ENCODE peak calls at places on chromosomes 2 and 18, in nine cellular contexts. F is dermis blood vessel endothelial cell; A is HCT116; E is NCI-H2171 treated with DMSO at 0.1 percent for 48 hours; D is anterior cingulate cortex; G is adrenal gland; C is stimulated activated CD4-positive, alpha-beta T cell treated with anti-CD3 and anti-CD28 coated beads, Interleukin-15, amount 100 ng/mL, for 24 hours; M is PC-9; S is GM23338. Z is an unnamed sample.

GRCh38 chr2:23520256-23520655 is 135.3 kb downstream of the KLHL29 start:
- DNase-seq in E (no peak), M (no peak), A (no peak), G (no peak), D (no peak), F (no peak), S (peak), C (no peak), Z (no peak)

GRCh38 chr2:12501469-12502147 is 215.1 kb upstream of the TRIB2 start:
- DNase-seq in F (peak), E (no peak), D (no peak), G (peak), C (peak), M (no peak), A (no peak), S (no peak), Z (peak)

GRCh38 chr2:23489471-23490400 is 104.8 kb downstream of the KLHL29 start:
- DNase-seq in M (no peak), C (peak), D (no peak), F (no peak), G (peak), E (no peak), S (no peak), A (no peak), Z (peak)

GRCh38 chr2:121858406-121858805 is 103.0 kb downstream of the TSN start:
- DNase-seq in A (no peak), M (no peak), G (no peak), S (no peak), E (no peak), C (no peak), F (no peak), D (no peak), Z (no peak)

GRCh38 chr2:113282747-113283533 is 4.2 kb upstream of the PAX8 start:
- DNase-seq in C (no peak), G (peak), D (peak), F (no peak), E (peak), S (peak), A (peak), M (peak), Z (no peak)

GRCh38 chr2:196464311-196464710 is 175.2 kb upstream of the CCDC150 start:
- DNase-seq in S (no peak), M (no peak), C (no peak), D (no peak), A (no peak), F (no peak), E (peak), G (no peak), Z (no peak)

GRCh38 chr2:201938151-201938815 is 95.4 kb upstream of the FZD7 start:
- DNase-seq in D (no peak), E (no peak), M (peak), C (no peak), G (no peak), F (no peak), S (no peak), A (no peak), Z (no peak)

GRCh38 chr2:137115081-137115713 is 349.9 kb downstream of the THSD7B start:
- DNase-seq in M (no peak), G (no peak), C (no peak), F (no peak), S (no peak), E (no peak), D (no peak), A (no peak), Z (no peak)

GRCh38 chr2:188808921-188809320 is 165.3 kb upstream of the COL3A1 start:
- DNase-seq in C (no peak), S (no peak), D (no peak), E (no peak), G (no peak), F (no peak), M (no peak), A (no peak), Z (no peak)

GRCh38 chr2:135424849-135425248 is 106.2 kb downstream of the ZRANB3 start:
- DNase-seq in M (no peak), C (no peak), F (no peak), E (no peak), S (no peak), A (peak), D (no peak), G (no peak), Z (no peak)

GRCh38 chr2:54909006-54909405 is 141.2 kb downstream of the RTN4 start:
- DNase-seq in G (no peak), M (no peak), E (no peak), C (no peak), D (no peak), F (no peak), S (no peak), A (no peak), Z (no peak)

GRCh38 chr2:26925100-26925791 is 45.2 kb upstream of the MAPRE3 start:
- DNase-seq in M (no peak), A (no peak), E (no peak), D (no peak), C (no peak), F (no peak), S (peak), G (no peak), Z (no peak)

GRCh38 chr2:55112229-55113016 is 62.2 kb upstream of the RTN4 start:
- DNase-seq in C (no peak), S (no peak), G (peak), F (peak), M (no peak), A (no peak), E (peak), D (peak), Z (no peak)

GRCh38 chr2:201558232-201558631 is 85.1 kb downstream of the TMEM237 start:
- DNase-seq in G (no peak), E (no peak), F (no peak), D (no peak), M (peak), C (no peak), A (no peak), S (no peak), Z (no peak)

GRCh38 chr2:159737292-159737916 is 25.1 kb downstream of the MARCHF7 start:
- DNase-seq in G (no peak), F (no peak), D (no peak), M (no peak), S (no peak), E (no peak), C (no peak), A (no peak), Z (no peak)

GRCh38 chr2:101625387-101625786 is 72.1 kb upstream of the MAP4K4 start:
- DNase-seq in E (no peak), C (no peak), A (no peak), M (peak), G (no peak), F (no peak), S (no peak), D (no peak), Z (no peak)

GRCh38 chr2:18299423-18300212 is 260.8 kb downstream of the RDH14 start:
- DNase-seq in S (peak), D (no peak), C (no peak), E (peak), M (peak), G (peak), F (peak), A (no peak), Z (no peak)

GRCh38 chr2:132374551-132374950 is 42.1 kb upstream of the GPR39 start:
- DNase-seq in M (no peak), C (no peak), G (no peak), E (no peak), A (no peak), F (no peak), D (no peak), S (no peak), Z (no peak)

GRCh38 chr2:231605607-231606091 is 13.0 kb downstream of the TEX44 start:
- DNase-seq in C (no peak), D (peak), E (peak), G (peak), A (no peak), M (no peak), S (no peak), F (no peak), Z (peak)

GRCh38 chr2:217799553-217800432 is 203.0 kb downstream of the TNS1 start:
- DNase-seq in C (no peak), F (no peak), S (no peak), M (no peak), G (peak), D (no peak), E (no peak), A (no peak), Z (no peak)

GRCh38 chr2:12005886-12006681 is 259.7 kb downstream of the LPIN1 start:
- DNase-seq in S (no peak), C (peak), F (peak), G (no peak), E (peak), A (no peak), D (peak), M (peak), Z (peak)

GRCh38 chr2:209189893-209190292 is 234.0 kb upstream of the MAP2 start:
- DNase-seq in C (no peak), M (no peak), F (no peak), G (no peak), D (no peak), S (no peak), A (no peak), E (no peak), Z (no peak)

GRCh38 chr2:205686231-205687017 is 4.1 kb downstream of the NRP2 start:
- DNase-seq in C (peak), M (no peak), G (peak), F (peak), D (no peak), S (peak), E (peak), A (no peak), Z (peak)

GRCh38 chr2:43114210-43114609 is 112.2 kb downstream of the ZFP36L2 start:
- DNase-seq in A (no peak), C (no peak), G (no peak), M (peak), S (no peak), D (no peak), F (peak), E (peak), Z (no peak)

GRCh38 chr2:11802782-11803191 is 56.4 kb downstream of the LPIN1 start:
- DNase-seq in G (peak), D (peak), F (peak), M (no peak), C (no peak), A (no peak), S (no peak), E (no peak), Z (no peak)

GRCh38 chr2:66985901-66986300 is 411.2 kb upstream of the ETAA1 start:
- DNase-seq in M (no peak), C (no peak), S (no peak), F (no peak), D (no peak), G (no peak), E (no peak), A (no peak), Z (no peak)

GRCh38 chr18:66792466-66792865 is 188.6 kb upstream of the CDH19 start:
- DNase-seq in S (no peak), D (no peak), G (no peak), E (no peak), A (no peak), M (no peak), C (no peak), F (peak), Z (no peak)

GRCh38 chr2:146305164-146305563 is 1539.7 kb upstream of the ACVR2A start:
- DNase-seq in C (no peak), F (no peak), E (no peak), A (no peak), S (no peak), G (no peak), D (no peak), M (no peak), Z (no peak)

GRCh38 chr2:241225983-241226382 is 37.5 kb downstream of the ANO7 start:
- DNase-seq in F (no peak), G (no peak), E (no peak), S (no peak), A (no peak), D (no peak), M (no peak), C (no peak), Z (no peak)

GRCh38 chr2:167294031-167294774 is 405.9 kb downstream of the XIRP2 start:
- DNase-seq in D (peak), G (peak), M (no peak), A (no peak), C (peak), F (peak), E (peak), S (peak), Z (peak)

GRCh38 chr2:85997016-85997970 is 108.4 kb downstream of the POLR1A start:
- DNase-seq in M (no peak), A (no peak), S (no peak), F (no peak), D (peak), E (peak), C (no peak), G (peak), Z (no peak)

GRCh38 chr2:108413731-108414130 is 35.3 kb upstream of the GCC2 start:
- DNase-seq in S (no peak), C (no peak), A (no peak), F (no peak), G (no peak), E (no peak), D (no peak), M (no peak), Z (no peak)

GRCh38 chr2:26456701-26457224 is 21.2 kb downstream of the OTOF start:
- DNase-seq in C (no peak), F (no peak), G (peak), D (no peak), E (no peak), S (no peak), M (peak), A (no peak), Z (no peak)

GRCh38 chr2:136407952-136408318 is 290.0 kb upstream of the CXCR4 start:
- DNase-seq in S (peak), G (no peak), C (no peak), A (no peak), F (no peak), M (no peak), D (no peak), E (no peak), Z (no peak)

GRCh38 chr2:26058390-26058789 is 24.5 kb downstream of the RAB10 start:
- DNase-seq in M (no peak), C (no peak), D (no peak), F (no peak), S (no peak), E (no peak), G (no peak), A (no peak), Z (no peak)

GRCh38 chr18:3151379-3152264 is 68.1 kb downstream of the MYOM1 start:
- DNase-seq in S (peak), D (no peak), G (no peak), F (peak), M (no peak), C (no peak), E (peak), A (no peak), Z (peak)

GRCh38 chr2:15624903-15625302 is 33.2 kb downstream of the DDX1 start:
- DNase-seq in D (no peak), G (no peak), S (no peak), M (no peak), A (no peak), C (no peak), F (no peak), E (no peak), Z (no peak)

GRCh38 chr2:28610583-28611201 is 114.8 kb downstream of the PLB1 start:
- DNase-seq in D (no peak), F (peak), A (peak), M (peak), C (peak), S (no peak), G (peak), E (no peak), Z (peak)

GRCh38 chr18:12518326-12518725 is 110.6 kb downstream of the PRELID3A start:
- DNase-seq in E (no peak), F (no peak), D (no peak), A (no peak), C (no peak), S (no peak), M (no peak), G (no peak), Z (no peak)

Z was measured in activated CD4-positive, alpha-beta T cell treated with anti-CD3 and anti-CD28 coated beads, Interleukin-2, amount 10 ng/mL, durations not matched to agents 24 days and 14 days.